ENCODE peak calls at places on chromosomes 4 and X, in seven cellular contexts. C is LoVo, G is RWPE1, F is iris pigment epithelial cell, P is HT1080, N is MM.1S, Y is T-helper 1 cell. I is an unnamed sample.

GRCh38 chr4:73705056-73705432 is 35.3 kb upstream of the CXCL8 start:
- DNase-seq in C (no peak), G (peak), F (peak), P (peak), N (no peak), Y (no peak), I (peak)

GRCh38 chr4:73450398-73451004 is 14.5 kb downstream of the AFP start:
- DNase-seq in C (no peak), G (peak), F (peak), P (peak), N (no peak), Y (no peak), I (peak)

GRCh38 chr4:66376921-66377320 is 706.6 kb upstream of the EPHA5 start:
- DNase-seq in C (no peak), G (no peak), F (peak), P (peak), N (no peak), Y (no peak), I (peak)

GRCh38 chr4:95170176-95170575 is 378.6 kb downstream of the UNC5C start:
- DNase-seq in C (no peak), G (no peak), F (no peak), P (no peak), N (no peak), Y (no peak), I (no peak)

GRCh38 chrX:39691724-39692123 is 406.0 kb downstream of the BCOR start:
- DNase-seq in C (no peak), G (no peak), F (no peak), P (no peak), N (no peak), Y (no peak), I (no peak)

GRCh38 chr4:152512483-152512882 is 23.4 kb downstream of the FBXW7 start:
- DNase-seq in C (no peak), G (no peak), F (no peak), P (no peak), N (no peak), Y (no peak), I (no peak)

GRCh38 chr4:3324093-3324815 is 31.4 kb downstream of the RGS12 start:
- DNase-seq in C (no peak), G (no peak), F (no peak), P (no peak), N (no peak), Y (no peak), I (no peak)

GRCh38 chrX:131704136-131704695 is 160.3 kb downstream of the OR13H1 start:
- DNase-seq in C (no peak), G (no peak), F (peak), P (no peak), N (peak), Y (peak), I (peak)

GRCh38 chr4:110475881-110476818 is at the start of gene ENPEP:
- DNase-seq in C (no peak), G (no peak), F (peak), P (no peak), N (no peak), Y (no peak), I (no peak)

GRCh38 chrX:65999563-66000148 is 40.2 kb downstream of the VSIG4 start:
- DNase-seq in C (no peak), G (no peak), F (no peak), P (no peak), N (no peak), Y (no peak), I (no peak)

GRCh38 chr4:48436318-48436717 is 46.8 kb upstream of the SLC10A4 start:
- DNase-seq in C (no peak), G (no peak), F (no peak), P (no peak), N (no peak), Y (no peak), I (no peak)

GRCh38 chr4:146450524-146450923 is 71.2 kb downstream of the SLC10A7 start:
- DNase-seq in C (no peak), G (no peak), F (peak), P (no peak), N (peak), Y (peak), I (no peak)

GRCh38 chr4:120517966-120518365 is 404.6 kb downstream of the PRDM5 start:
- DNase-seq in C (peak), G (peak), F (peak), P (peak), N (no peak), Y (no peak), I (peak)

GRCh38 chr4:83552924-83553323 is 17.0 kb downstream of the GPAT3 start:
- DNase-seq in C (peak), G (no peak), F (peak), P (peak), N (peak), Y (peak), I (peak)

GRCh38 chr4:150211821-150212445 is 133.7 kb downstream of the DCLK2 start:
- DNase-seq in C (no peak), G (no peak), F (peak), P (no peak), N (no peak), Y (no peak), I (no peak)

GRCh38 chr4:121923306-121923705 is 28.6 kb downstream of the TRPC3 start:
- DNase-seq in C (no peak), G (no peak), F (peak), P (no peak), N (no peak), Y (no peak), I (no peak)

GRCh38 chr4:13527192-13527982 is 16.9 kb downstream of the NKX3-2 start:
- DNase-seq in C (no peak), G (no peak), F (no peak), P (no peak), N (no peak), Y (no peak), I (no peak)

GRCh38 chrX:77493677-77494553 is 46.7 kb downstream of the FGF16 start:
- DNase-seq in C (no peak), G (no peak), F (peak), P (peak), N (no peak), Y (no peak), I (peak)

GRCh38 chr4:161393614-161394013 is 770.2 kb downstream of the FSTL5 start:
- DNase-seq in C (no peak), G (no peak), F (no peak), P (no peak), N (no peak), Y (no peak), I (no peak)

GRCh38 chrX:143601809-143602208 is 34.1 kb downstream of the SLITRK4 start:
- DNase-seq in C (no peak), G (no peak), F (no peak), P (no peak), N (peak), Y (no peak), I (no peak)

GRCh38 chrX:134369576-134369975 is 90.4 kb upstream of the HPRT1 start:
- DNase-seq in C (no peak), G (no peak), F (no peak), P (no peak), N (peak), Y (no peak), I (no peak)

GRCh38 chr4:33696066-33696465 is 2548.2 kb downstream of the ARAP2 start:
- DNase-seq in C (no peak), G (no peak), F (peak), P (no peak), N (no peak), Y (no peak), I (peak)

GRCh38 chrX:105297041-105297440 is 76.5 kb upstream of the TEX13A start:
- DNase-seq in C (no peak), G (no peak), F (peak), P (no peak), N (no peak), Y (no peak), I (no peak)

GRCh38 chr4:168511780-168512467 is 15.1 kb downstream of the PALLD start:
- DNase-seq in C (no peak), G (no peak), F (no peak), P (no peak), N (no peak), Y (peak), I (no peak)

GRCh38 chr4:125316391-125316780 is 1.6 kb downstream of the FAT4 start:
- DNase-seq in C (no peak), G (peak), F (no peak), P (no peak), N (no peak), Y (no peak), I (peak)

GRCh38 chr4:2930821-2931764 is 32.1 kb downstream of the NOP14 start:
- DNase-seq in C (no peak), G (no peak), F (no peak), P (no peak), N (no peak), Y (no peak), I (no peak)

GRCh38 chr4:169268951-169269781 is 1.6 kb downstream of the SH3RF1 start:
- DNase-seq in C (peak), G (no peak), F (peak), P (peak), N (no peak), Y (no peak), I (peak)

GRCh38 chr4:11605597-11605996 is 176.9 kb upstream of the HS3ST1 start:
- DNase-seq in C (no peak), G (no peak), F (no peak), P (peak), N (no peak), Y (no peak), I (no peak)

GRCh38 chr4:72323227-72323626 is 245.8 kb downstream of the ADAMTS3 start:
- DNase-seq in C (no peak), G (no peak), F (no peak), P (no peak), N (no peak), Y (no peak), I (no peak)

GRCh38 chr4:152936446-152937279 is 540 bp downstream of the FHDC1 start:
- DNase-seq in C (peak), G (peak), F (peak), P (peak), N (peak), Y (no peak), I (no peak)

GRCh38 chr4:14787894-14788293 is 214.4 kb upstream of the CPEB2 start:
- DNase-seq in C (no peak), G (no peak), F (peak), P (peak), N (peak), Y (no peak), I (no peak)